ENCODE peak calls at places on chromosome 20, in eight cellular contexts. N, L, R, O, M, P, Y and D are unnamed samples.

GRCh38 chr20:2507875-2508630 is 662 bp downstream of the ZNF343 start:
- DNase-seq in R (no peak), O (no peak), M (peak; percentile 39), L (peak; percentile 37), N (no peak), Y (peak; percentile 35), P (no peak), D (peak; percentile 10)

GRCh38 chr20:36493801-36494114 is 47.6 kb upstream of the MYL9 start:
- DNase-seq in M (no peak), R (peak; percentile 30), O (no peak), N (no peak), L (peak; percentile 73), P (no peak), Y (peak; percentile 76), D (no peak)

GRCh38 chr20:37323985-37324384 is 22.0 kb upstream of the SRC start:
- DNase-seq in R (no peak), M (no peak), L (no peak), Y (peak; percentile 68), P (no peak), N (no peak), O (no peak), D (no peak)

GRCh38 chr20:45419188-45420091 is 3.5 kb downstream of the PIGT start:
- DNase-seq in P (peak; percentile 90), M (no peak), Y (peak; percentile 94), O (no peak), N (no peak), R (peak; percentile 62), L (no peak), D (peak; percentile 78)

GRCh38 chr20:38680492-38681118 is 43.7 kb upstream of the SLC32A1 start:
- DNase-seq in Y (peak; percentile 48), R (no peak), L (no peak), P (no peak), M (no peak), O (no peak), N (no peak), D (peak; percentile 1)

GRCh38 chr20:59121714-59122376 is 41.8 kb upstream of the ZNF831 start:
- DNase-seq in Y (no peak), N (no peak), P (no peak), L (no peak), M (no peak), R (no peak), O (no peak), D (no peak)

GRCh38 chr20:50312002-50312681 is 121.5 kb downstream of the CEBPB start:
- DNase-seq in N (no peak), M (no peak), Y (no peak), R (no peak), P (no peak), L (peak; percentile 23), O (no peak), D (no peak)

GRCh38 chr20:4091332-4092135 is 76.2 kb upstream of the RNF24 start:
- DNase-seq in L (peak; percentile 59), M (peak; percentile 77), R (no peak), O (peak; percentile 27), N (peak; percentile 89), P (no peak), Y (peak; percentile 72), D (peak; percentile 71)

GRCh38 chr20:40323411-40323810 is 365.6 kb downstream of the MAFB start:
- DNase-seq in N (no peak), O (no peak), P (peak; percentile 75), M (no peak), R (no peak), Y (no peak), L (no peak), D (no peak)

GRCh38 chr20:1825492-1825891 is 69.7 kb upstream of the SIRPA start:
- DNase-seq in Y (peak; percentile 76), L (no peak), R (no peak), P (no peak), M (no peak), O (no peak), N (no peak), D (no peak)

GRCh38 chr20:58712823-58713731 is 20.5 kb downstream of the NPEPL1 start:
- DNase-seq in N (peak; percentile 42), O (no peak), M (no peak), P (no peak), R (no peak), Y (no peak), L (peak; percentile 13), D (no peak)

GRCh38 chr20:3896853-3897252 is 7.7 kb downstream of the PANK2 start:
- DNase-seq in N (no peak), Y (no peak), L (no peak), M (no peak), P (no peak), R (no peak), O (no peak), D (peak; percentile 26)

GRCh38 chr20:38969708-38970107 is 7.6 kb downstream of the DHX35 start:
- DNase-seq in R (no peak), L (no peak), M (no peak), N (no peak), O (no peak), Y (no peak), P (no peak), D (peak; percentile 92)

GRCh38 chr20:52747736-52748135 is 224.4 kb upstream of the TSHZ2 start:
- DNase-seq in N (no peak), R (no peak), L (no peak), O (no peak), Y (peak; percentile 59), P (no peak), M (peak; percentile 85), D (peak; percentile 1)

GRCh38 chr20:22819784-22820183 is 215.3 kb upstream of the SSTR4 start:
- DNase-seq in N (no peak), R (no peak), O (no peak), M (no peak), L (no peak), P (no peak), Y (no peak), D (no peak)

GRCh38 chr20:55977723-55978481 is 27.4 kb downstream of the CBLN4 start:
- DNase-seq in L (peak; percentile 65), Y (no peak), O (no peak), N (no peak), M (peak; percentile 10), R (no peak), P (no peak), D (no peak)

GRCh38 chr20:59006864-59007757 is at the start of gene CTSZ:
- DNase-seq in O (no peak), P (no peak), M (no peak), L (peak; percentile 63), Y (peak; percentile 48), R (no peak), N (peak; percentile 95), D (peak; percentile 86)

GRCh38 chr20:45997187-45997586 is 11.5 kb upstream of the MMP9 start:
- DNase-seq in N (no peak), M (peak; percentile 83), P (no peak), O (no peak), L (no peak), R (no peak), Y (no peak), D (no peak)

GRCh38 chr20:4971064-4971463 is 30.2 kb downstream of the SLC23A2 start:
- DNase-seq in Y (no peak), O (no peak), P (no peak), L (no peak), N (no peak), R (no peak), M (no peak), D (no peak)

GRCh38 chr20:14383326-14383725 is 45.9 kb upstream of the FLRT3 start:
- DNase-seq in M (no peak), P (no peak), N (no peak), Y (no peak), L (no peak), O (no peak), R (no peak), D (no peak)

GRCh38 chr20:46366826-46367225 is 39.6 kb downstream of the ELMO2 start:
- DNase-seq in R (no peak), L (no peak), P (no peak), Y (no peak), N (no peak), O (no peak), M (no peak), D (no peak)

GRCh38 chr20:25057234-25058050 is 497 bp downstream of the ACSS1 start:
- DNase-seq in M (peak; percentile 19), Y (peak; percentile 55), N (peak; percentile 94), P (no peak), R (peak; percentile 48), L (peak; percentile 67), O (peak; percentile 60), D (peak; percentile 82)

GRCh38 chr20:38973107-38973506 is 11.0 kb downstream of the DHX35 start:
- DNase-seq in O (no peak), N (no peak), Y (no peak), L (no peak), R (no peak), P (no peak), M (no peak), D (no peak)